ENCODE peak calls at places on chromosomes 11 and 22, in six cellular contexts. D is HepG2, B is H1, E is K562, Y is GM12891, P is GM12878. L is an unnamed sample.

GRCh38 chr11:125080531-125080911 is 17.4 kb downstream of the SLC37A2 start:
- DNase-seq in Y (no peak), P (no peak), B (no peak), D (no peak), E (no peak), L (no peak)

GRCh38 chr11:94793002-94793401 is 24.8 kb downstream of the AMOTL1 start:
- DNase-seq in B (no peak), P (no peak), D (no peak), E (no peak), Y (no peak), L (no peak)

GRCh38 chr11:6040874-6041273 is 10.3 kb upstream of the OR56A1 start:
- DNase-seq in E (no peak), P (no peak), Y (no peak), D (no peak), B (no peak), L (no peak)

GRCh38 chr11:88275636-88276035 is 61.9 kb downstream of the CTSC start:
- DNase-seq in B (no peak), P (no peak), D (no peak), E (no peak), Y (no peak), L (no peak)

GRCh38 chr22:48885271-48885918 is 942.3 kb downstream of the BRD1 start:
- DNase-seq in D (no peak), E (no peak), P (no peak), Y (no peak), B (no peak), L (no peak)

GRCh38 chr11:9617960-9618359 is 44.5 kb downstream of the WEE1 start:
- DNase-seq in Y (no peak), P (no peak), B (no peak), E (no peak), D (no peak), L (no peak)

GRCh38 chr11:121886005-121886739 is 229.8 kb downstream of the BLID start:
- DNase-seq in P (no peak), D (no peak), B (no peak), Y (no peak), E (no peak), L (no peak)

GRCh38 chr11:59802639-59803176 is 7.9 kb downstream of the MRPL16 start:
- DNase-seq in B (no peak), P (no peak), Y (no peak), E (peak), D (peak), L (no peak)

GRCh38 chr11:64833198-64833502 is 11.3 kb downstream of the CDC42BPG start:
- DNase-seq in D (no peak), E (no peak), Y (no peak), B (no peak), P (no peak), L (no peak)

GRCh38 chr11:46836431-46836830 is 9.6 kb downstream of the CKAP5 start:
- DNase-seq in D (no peak), B (no peak), E (no peak), Y (no peak), P (no peak), L (no peak)
- TF ChIP-seq TAF1 in D (no peak), B (no peak), E (no peak), Y (no peak), P (no peak), L (no peak)

GRCh38 chr22:40510965-40511364 is 125.6 kb downstream of the MRTFA start:
- DNase-seq in Y (no peak), D (no peak), B (no peak), E (no peak), P (no peak), L (no peak)

GRCh38 chr22:40509401-40510134 is 127.0 kb downstream of the MRTFA start:
- DNase-seq in B (no peak), D (no peak), P (no peak), E (no peak), Y (no peak), L (no peak)

GRCh38 chr22:40517631-40518030 is 118.9 kb downstream of the MRTFA start:
- DNase-seq in E (no peak), Y (no peak), B (no peak), P (no peak), D (no peak), L (no peak)

GRCh38 chr22:40511604-40512003 is 124.9 kb downstream of the MRTFA start:
- DNase-seq in P (no peak), E (no peak), D (no peak), Y (no peak), B (no peak), L (no peak)

DNA sequence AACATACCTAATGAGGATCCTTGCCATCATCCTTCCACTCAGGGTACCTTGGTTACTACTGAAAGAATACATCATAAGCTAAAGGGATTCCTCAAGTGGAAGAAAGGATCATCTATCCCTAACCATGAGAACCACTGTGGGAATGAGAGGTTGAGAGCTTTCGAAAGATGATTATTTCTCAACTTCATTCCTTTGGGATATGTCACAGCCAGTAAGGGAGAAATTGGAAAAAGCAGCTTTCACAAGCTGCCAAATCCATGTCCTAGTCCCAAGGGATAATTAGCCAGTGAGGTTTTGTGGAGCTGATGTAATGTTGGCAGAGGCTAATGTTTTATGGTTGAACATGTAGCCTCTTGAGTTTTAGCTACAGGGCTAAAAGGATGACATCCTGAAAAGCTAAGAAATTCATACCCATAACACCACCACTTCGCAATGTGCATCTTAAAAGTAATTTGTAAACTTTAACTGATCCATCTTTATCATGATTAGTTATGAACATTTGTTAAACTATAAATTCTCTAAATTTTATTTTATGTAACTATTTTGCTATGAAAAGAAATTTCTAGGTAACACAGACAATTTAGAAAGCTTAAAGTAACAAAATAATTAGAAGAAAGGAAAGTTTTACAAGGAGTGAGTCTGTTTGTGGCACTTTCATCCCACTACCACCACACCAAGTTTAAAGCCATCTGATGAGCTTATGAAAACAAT is 123.9 kb downstream of the MRTFA start:
- DNase-seq in Y (no peak), D (peak), E (no peak), P (no peak), B (no peak), L (no peak)
- TF ChIP-seq POLR2A in Y (no peak), D (no peak), E (no peak), P (no peak), B (no peak), L (no peak)

GRCh38 chr11:12210200-12210599 is 99.8 kb downstream of the MICAL2 start:
- DNase-seq in Y (no peak), B (no peak), E (no peak), D (no peak), P (no peak), L (no peak)
- TF ChIP-seq POLR2AphosphoS5 in Y (no peak), B (no peak), E (no peak), D (no peak), P (no peak), L (no peak)

GRCh38 chr11:30322826-30323710 is at the start of gene ARL14EP:
- DNase-seq in D (peak), E (peak), B (peak), P (peak), Y (peak), L (peak)

GRCh38 chr11:30321321-30321720 is 1.6 kb upstream of the ARL14EP start:
- DNase-seq in Y (no peak), B (no peak), D (no peak), E (no peak), P (no peak), L (no peak)

GRCh38 chr11:30326911-30327310 is 4.0 kb downstream of the ARL14EP start:
- DNase-seq in E (no peak), D (no peak), B (no peak), Y (no peak), P (no peak), L (no peak)

GRCh38 chr11:30326114-30326783 is 3.3 kb downstream of the ARL14EP start:
- DNase-seq in Y (no peak), D (no peak), P (no peak), B (no peak), E (no peak), L (no peak)

DNA sequence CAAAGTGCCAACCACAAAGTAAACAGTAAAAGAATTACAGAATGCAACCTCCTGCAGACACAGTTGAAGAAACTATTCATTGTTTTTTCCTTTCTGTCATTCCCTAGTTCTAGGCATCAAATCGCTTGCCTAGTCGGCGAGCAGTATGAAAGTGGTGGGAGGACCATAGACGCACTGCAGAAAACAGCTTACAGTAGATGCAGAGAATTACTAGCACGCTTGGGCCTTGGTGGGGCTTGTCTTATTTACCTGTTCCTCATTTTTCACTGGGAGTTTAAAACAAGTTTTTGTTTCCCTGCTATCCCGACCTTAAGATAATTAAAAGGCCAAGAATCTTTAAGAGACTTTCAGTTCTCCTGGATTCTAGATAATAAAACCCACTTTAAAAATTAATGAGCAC is 742 bp upstream of the ARL14EP start:
- DNase-seq in D (no peak), B (no peak), E (no peak), P (no peak), Y (no peak), L (no peak)
- TF ChIP-seq TAF1 in D (no peak), B (no peak), E (no peak), P (no peak), Y (no peak), L (no peak)

GRCh38 chr22:29219881-29220670 is 14.4 kb downstream of the EMID1 start:
- DNase-seq in Y (peak), B (no peak), P (no peak), D (peak), E (no peak), L (no peak)
- TF ChIP-seq POLR2A in Y (no peak), B (no peak), P (no peak), D (no peak), E (no peak), L (no peak)

DNA sequence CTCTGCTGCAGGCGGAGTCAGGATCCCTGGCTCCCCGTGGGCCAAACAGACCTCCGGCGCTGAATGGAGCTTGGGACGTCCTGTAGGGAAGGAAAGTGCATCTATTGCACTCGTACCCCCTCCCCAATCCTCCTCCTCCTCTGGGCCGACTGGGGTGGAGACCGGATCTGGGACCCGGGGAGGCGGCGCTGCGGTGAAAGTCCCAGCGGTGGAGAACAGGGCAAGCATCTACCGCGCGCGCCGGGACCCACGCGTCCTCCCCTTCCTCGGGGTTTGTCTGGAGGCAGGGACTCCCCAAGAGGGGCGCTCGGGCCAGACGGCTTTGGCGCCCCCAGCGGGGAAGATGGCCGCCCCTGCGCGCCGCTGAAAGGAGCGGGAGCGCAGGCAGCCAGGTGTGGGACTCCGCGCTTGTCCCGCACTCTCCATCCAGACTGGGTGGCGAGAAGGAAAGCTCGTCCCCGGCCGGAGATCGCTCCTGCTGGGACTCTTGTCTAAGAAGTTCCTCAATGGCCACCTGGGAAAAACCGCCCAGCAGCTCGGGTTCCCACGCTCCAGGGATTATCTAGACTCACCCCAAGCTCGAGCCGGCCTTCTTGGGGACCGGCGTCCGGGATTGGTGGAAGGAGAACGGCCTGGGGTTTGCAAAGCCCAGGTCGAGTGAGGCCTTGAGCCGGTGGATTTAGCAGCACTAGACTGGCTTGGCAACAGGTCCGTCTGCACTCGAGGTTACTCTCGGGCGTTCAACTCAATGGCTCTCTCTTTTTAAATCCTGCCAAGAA is 718 bp downstream of the FADS2 start:
- DNase-seq in Y (peak), B (peak), D (no peak), E (no peak), P (no peak), L (peak)
- TF ChIP-seq POLR2AphosphoS5 in Y (no peak), B (no peak), D (no peak), E (no peak), P (no peak), L (no peak)

GRCh38 chr11:113339909-113340569 is 25.7 kb downstream of the TTC12 start:
- DNase-seq in D (no peak), P (no peak), E (no peak), B (no peak), Y (no peak), L (no peak)
- TF ChIP-seq TAF1 in D (no peak), P (no peak), E (no peak), B (no peak), Y (no peak), L (no peak)

GRCh38 chr11:33931032-33931431 is 39.2 kb upstream of the LMO2 start:
- DNase-seq in P (no peak), D (no peak), E (no peak), B (no peak), Y (no peak), L (no peak)

GRCh38 chr11:33932721-33933120 is 40.8 kb upstream of the LMO2 start:
- DNase-seq in D (no peak), B (no peak), P (no peak), E (peak), Y (no peak), L (no peak)

GRCh38 chr11:33928564-33928963 is 36.7 kb upstream of the LMO2 start:
- DNase-seq in P (no peak), B (no peak), D (no peak), E (no peak), Y (no peak), L (no peak)

GRCh38 chr11:33933607-33934006 is 41.7 kb upstream of the LMO2 start:
- DNase-seq in B (no peak), E (no peak), Y (no peak), P (no peak), D (no peak), L (no peak)

DNA sequence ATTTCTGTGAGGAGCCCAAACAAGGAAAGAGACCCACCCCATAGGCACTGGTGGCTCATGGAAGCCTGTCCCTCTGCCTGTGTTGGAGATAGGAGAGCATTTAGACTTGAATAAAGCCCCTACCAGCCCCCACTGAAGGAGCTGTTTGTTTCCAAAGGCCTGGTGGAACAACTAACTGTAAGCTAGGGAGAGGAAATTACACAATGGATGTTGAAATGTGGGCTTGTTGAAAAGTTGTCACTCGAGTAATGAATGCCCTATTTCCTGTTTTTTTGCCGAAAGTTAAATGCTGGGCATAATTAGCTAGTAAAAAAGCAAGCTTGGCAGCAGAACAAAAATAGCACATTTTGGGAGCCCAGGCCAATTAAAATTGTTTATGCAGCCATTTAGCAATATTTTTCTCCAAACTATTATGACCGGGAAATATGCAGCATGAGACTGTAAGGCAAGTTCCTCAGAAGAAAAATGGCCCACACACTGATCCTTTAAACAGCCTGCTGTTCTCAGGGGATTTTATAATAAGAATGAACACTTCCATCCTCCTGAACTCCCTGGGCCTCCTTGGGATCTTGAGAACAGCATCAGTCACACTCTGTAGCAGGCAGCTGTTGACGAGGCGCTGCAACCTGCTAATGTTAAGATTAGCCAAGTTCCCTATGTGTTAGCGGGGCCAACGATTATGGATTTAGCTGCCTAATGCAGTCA is 38.6 kb upstream of the LMO2 start:
- DNase-seq in D (no peak), E (no peak), Y (no peak), P (no peak), B (no peak), L (no peak)
- TF ChIP-seq POLR2A in D (no peak), E (no peak), Y (no peak), P (no peak), B (no peak), L (no peak)